ENCODE peak calls at places on chromosomes 2 and 18, in seven cellular contexts. H is gastrocnemius medialis; G is neuronal stem cell; W is activated gamma-delta T cell treated with Interleukin-2 at 50 U/mL for 16 hours; P is uterus; X is Calu3; F is stimulated activated CD8-positive, alpha-beta memory T cell treated with anti-CD3 and anti-CD28 coated beads, Interleukin-7, amount 100 ng/mL, for 1 hour. Z is an unnamed sample.

GRCh38 chr2:127117603-127118002 is 10.6 kb upstream of the BIN1 start:
- DNase-seq in H (no peak), G (no peak), W (no peak), P (no peak), X (no peak), F (no peak), Z (no peak)

GRCh38 chr2:157509755-157510154 is 65.9 kb upstream of the CYTIP start:
- DNase-seq in H (no peak), G (no peak), W (no peak), P (no peak), X (no peak), F (no peak), Z (no peak)

GRCh38 chr2:177553176-177553909 is 160.8 kb downstream of the AGPS start:
- DNase-seq in H (no peak), G (no peak), W (no peak), P (no peak), X (peak), F (no peak), Z (peak)

GRCh38 chr2:144357623-144358400 is 162.1 kb downstream of the ZEB2 start:
- DNase-seq in H (no peak), G (no peak), W (no peak), P (no peak), X (peak), F (no peak), Z (peak)

GRCh38 chr18:48777026-48777736 is 173.6 kb downstream of the SMAD7 start:
- DNase-seq in H (no peak), G (peak), W (peak), P (peak), X (peak), F (peak), Z (no peak)

GRCh38 chr2:226256709-226257401 is 542.8 kb downstream of the IRS1 start:
- DNase-seq in H (no peak), G (no peak), W (no peak), P (peak), X (no peak), F (no peak), Z (no peak)

GRCh38 chr2:171307560-171307959 is 126.2 kb downstream of the METTL8 start:
- DNase-seq in H (no peak), G (no peak), W (no peak), P (no peak), X (no peak), F (no peak), Z (no peak)

GRCh38 chr2:6214471-6214870 is 522.3 kb downstream of the SOX11 start:
- DNase-seq in H (no peak), G (no peak), W (no peak), P (no peak), X (no peak), F (no peak), Z (no peak)

GRCh38 chr2:26605969-26606846 is 35.0 kb downstream of the CIB4 start:
- DNase-seq in H (no peak), G (no peak), W (no peak), P (peak), X (no peak), F (no peak), Z (no peak)